ENCODE peak calls at places on chromosomes 7 and 10, in five cellular contexts. L is GM12878, A is NT2/D1, X is H1, D is HepG2. J is an unnamed sample.

GRCh38 chr10:97186911-97187310 is 1.2 kb upstream of the SLIT1 start:
- DNase-seq in X (no peak), D (no peak), A (no peak), L (no peak), J (no peak)

GRCh38 chr10:822197-822596 is 109.3 kb downstream of the LARP4B start:
- DNase-seq in L (no peak), X (no peak), D (no peak), A (no peak), J (no peak)

GRCh38 chr10:49768329-49768728 is 6.2 kb upstream of the OGDHL start:
- DNase-seq in X (no peak), L (no peak), D (no peak), A (no peak), J (no peak)

GRCh38 chr10:123882681-123883445 is 8.7 kb downstream of the CPXM2 start:
- DNase-seq in X (no peak), A (no peak), D (no peak), L (no peak), J (no peak)

GRCh38 chr10:98268694-98269386 is 846 bp upstream of the LOXL4 start:
- DNase-seq in A (no peak), D (peak), X (no peak), L (no peak), J (peak)

GRCh38 chr7:100175296-100175935 is 1.8 kb downstream of the GPC2 start:
- DNase-seq in L (no peak), A (no peak), X (no peak), D (no peak), J (no peak)

GRCh38 chr10:93413252-93413689 is 68.9 kb downstream of the MYOF start:
- DNase-seq in L (no peak), D (no peak), X (no peak), A (no peak), J (no peak)

GRCh38 chr7:50682079-50682478 is 100.6 kb downstream of the GRB10 start:
- DNase-seq in L (no peak), X (no peak), D (no peak), A (no peak), J (no peak)

GRCh38 chr7:133140994-133141595 is 59.2 kb upstream of the CHCHD3 start:
- DNase-seq in D (no peak), X (no peak), A (no peak), L (no peak), J (no peak)

GRCh38 chr10:29648114-29648982 is 13.6 kb upstream of the SVIL start:
- DNase-seq in L (no peak), X (no peak), D (no peak), A (no peak), J (no peak)

GRCh38 chr7:2052657-2053048 is 180.1 kb downstream of the MAD1L1 start:
- DNase-seq in X (no peak), D (no peak), L (no peak), A (no peak), J (no peak)

GRCh38 chr10:102752934-102753664 is 9.4 kb downstream of the WBP1L start:
- DNase-seq in A (no peak), D (peak), L (peak), X (no peak), J (peak)

GRCh38 chr10:93462371-93462770 is 19.8 kb downstream of the MYOF start:
- DNase-seq in L (no peak), D (no peak), X (no peak), A (no peak), J (no peak)

GRCh38 chr10:71796749-71797405 is 23.6 kb upstream of the VSIR start:
- DNase-seq in X (no peak), A (no peak), D (no peak), L (no peak), J (no peak)

GRCh38 chr10:121380211-121380610 is 218.0 kb downstream of the FGFR2 start:
- DNase-seq in D (no peak), X (no peak), L (no peak), A (no peak), J (no peak)

GRCh38 chr7:40354736-40355135 is 219.9 kb downstream of the SUGCT start:
- DNase-seq in X (no peak), L (no peak), D (no peak), A (no peak), J (no peak)

GRCh38 chr10:91077549-91078017 is 142.9 kb upstream of the PCGF5 start:
- DNase-seq in D (no peak), X (no peak), A (no peak), L (no peak), J (no peak)

GRCh38 chr7:150955519-150956394 is 22.4 kb downstream of the KCNH2 start:
- DNase-seq in L (no peak), D (no peak), A (no peak), X (no peak), J (no peak)

GRCh38 chr10:49441488-49442476 is 45.9 kb upstream of the DRGX start:
- DNase-seq in L (no peak), X (no peak), A (no peak), D (no peak), J (no peak)

GRCh38 chr7:143381427-143382125 is 431 bp downstream of the ZYX start:
- DNase-seq in L (no peak), A (no peak), D (no peak), X (no peak), J (peak)

GRCh38 chr7:40223451-40224112 is 88.8 kb downstream of the SUGCT start:
- DNase-seq in X (no peak), A (no peak), D (no peak), L (no peak), J (no peak)

GRCh38 chr10:116985611-116986010 is 19.4 kb downstream of the SHTN1 start:
- DNase-seq in L (no peak), X (no peak), A (no peak), D (no peak), J (no peak)

GRCh38 chr7:27549621-27550020 is 113.1 kb downstream of the HIBADH start:
- DNase-seq in D (no peak), X (no peak), A (no peak), L (no peak), J (no peak)

GRCh38 chr7:1043552-1044188 is 676 bp upstream of the GPR146 start:
- DNase-seq in X (no peak), A (no peak), D (peak), L (no peak), J (no peak)

GRCh38 chr10:70193391-70193844 is 23.1 kb upstream of the SAR1A start:
- DNase-seq in X (no peak), L (no peak), A (no peak), D (no peak), J (no peak)

GRCh38 chr7:157977717-157978470 is 609.7 kb downstream of the PTPRN2 start:
- DNase-seq in D (no peak), L (no peak), X (no peak), A (no peak), J (no peak)

GRCh38 chr7:99293650-99294049 is 21.0 kb downstream of the MYH16 start:
- DNase-seq in D (no peak), X (no peak), L (no peak), A (no peak), J (no peak)

GRCh38 chr10:80260295-80261243 is 28.9 kb downstream of the MAT1A start:
- DNase-seq in D (peak), A (no peak), X (no peak), L (no peak), J (peak)

GRCh38 chr7:55160539-55160938 is 141.7 kb downstream of the EGFR start:
- DNase-seq in X (no peak), D (no peak), L (no peak), A (no peak), J (no peak)

GRCh38 chr10:26491934-26492333 is 53.8 kb downstream of the APBB1IP start:
- DNase-seq in D (no peak), L (no peak), A (no peak), X (no peak), J (no peak)

GRCh38 chr10:116444527-116445142 is 17.0 kb downstream of the PNLIPRP3 start:
- DNase-seq in X (no peak), L (peak), A (peak), D (peak), J (peak)

GRCh38 chr7:1936006-1936310 is 265.9 kb downstream of the ELFN1 start:
- DNase-seq in D (no peak), A (no peak), X (no peak), L (no peak), J (no peak)

GRCh38 chr7:108280136-108280535 is 150.0 kb upstream of the LAMB4 start:
- DNase-seq in D (no peak), X (no peak), L (no peak), A (no peak), J (no peak)

GRCh38 chr10:130227883-130228282 is 91.7 kb downstream of the GLRX3 start:
- DNase-seq in X (no peak), D (no peak), L (no peak), A (no peak), J (no peak)

GRCh38 chr7:95611224-95611623 is 14.9 kb upstream of the PDK4 start:
- DNase-seq in D (no peak), L (no peak), A (no peak), X (no peak), J (no peak)

DNA sequence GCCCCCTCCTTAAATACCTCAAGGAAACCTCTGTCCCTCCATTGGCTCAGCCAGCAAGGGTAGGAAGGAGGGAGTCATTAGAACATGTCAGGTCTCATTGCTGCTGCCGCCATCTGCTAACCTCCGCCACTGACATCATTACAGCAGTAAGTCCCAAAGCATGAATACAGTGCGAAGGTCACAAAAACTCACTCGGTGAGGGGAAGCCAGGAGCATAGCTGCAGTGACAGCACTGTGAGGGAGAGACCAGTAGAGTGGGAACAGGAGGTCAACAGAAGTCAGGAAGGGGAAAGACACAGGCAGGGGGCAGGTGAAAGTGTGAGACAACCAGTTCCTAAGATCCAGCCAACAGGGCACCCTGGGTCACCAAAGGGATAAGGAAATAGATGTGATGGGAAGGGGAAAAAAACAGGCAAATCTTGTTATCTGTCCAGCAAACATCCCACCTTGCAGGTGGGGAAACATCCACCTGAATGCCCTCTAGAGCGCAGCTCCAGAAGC is 42.3 kb downstream of the DPCD start:
- DNase-seq in A (no peak), L (no peak), X (no peak), D (peak), J (no peak)
- TF ChIP-seq SUZ12 in A (no peak), L (no peak), X (no peak), D (no peak), J (no peak)

DNA sequence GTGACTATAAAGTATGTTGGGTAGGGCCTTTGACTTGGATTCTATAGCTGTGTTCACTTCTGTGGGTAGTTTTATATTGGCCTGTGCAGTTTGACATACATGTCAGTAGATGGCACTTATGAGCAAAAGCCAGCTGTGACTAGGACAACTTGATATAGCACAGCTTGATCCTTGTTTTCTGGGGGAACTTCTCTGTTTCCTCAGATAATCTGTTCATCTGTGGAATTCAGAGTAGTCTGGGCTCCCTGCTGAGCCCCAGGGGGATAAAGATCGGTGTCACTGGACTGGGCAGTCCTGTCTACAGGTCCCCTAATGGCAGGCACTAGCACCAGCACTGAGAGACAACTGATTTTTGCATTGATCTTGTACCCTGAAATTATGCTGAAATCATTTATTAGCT is 25.4 kb downstream of the CYP2C9 start:
- DNase-seq in L (no peak), X (peak), D (peak), A (peak), J (peak)
- TF ChIP-seq SUZ12 in L (no peak), X (no peak), D (no peak), A (no peak), J (no peak)

GRCh38 chr10:119658274-119658673 is 7.1 kb downstream of the BAG3 start:
- DNase-seq in X (peak), D (peak), A (peak), L (no peak), J (no peak)

GRCh38 chr10:119657725-119658124 is 6.5 kb downstream of the BAG3 start:
- DNase-seq in X (no peak), L (no peak), D (no peak), A (no peak), J (no peak)

GRCh38 chr10:119663866-119664698 is 12.9 kb downstream of the BAG3 start:
- DNase-seq in D (no peak), A (no peak), X (no peak), L (no peak), J (no peak)

GRCh38 chr10:119656760-119657159 is 5.6 kb downstream of the BAG3 start:
- DNase-seq in D (no peak), A (no peak), X (no peak), L (no peak), J (no peak)

GRCh38 chr10:119659951-119660350 is 8.8 kb downstream of the BAG3 start:
- DNase-seq in A (no peak), L (no peak), X (no peak), D (peak), J (no peak)
- TF ChIP-seq SUZ12 in A (no peak), L (no peak), X (no peak), D (no peak), J (no peak)

GRCh38 chr10:86285136-86285790 is 81.3 kb downstream of the GRID1 start:
- DNase-seq in A (no peak), D (no peak), X (no peak), L (no peak), J (no peak)
- TF ChIP-seq SUZ12 in A (no peak), D (no peak), X (no peak), L (no peak), J (no peak)